ENCODE peak calls at places on chromosomes 12 and 14, in eight cellular contexts. One of them, this sample, is unnamed.

GRCh38 chr12:77842430-77842829 is 11.7 kb downstream of the NAV3 start:
- DNase-seq in left ventricle myocardium inferior: no peak
- DNase-seq in Right ventricle myocardium superior: no peak
- DNase-seq in stimulated activated CD8-positive, alpha-beta memory T cell treated with anti-CD3 and anti-CD28 coated beads, Interleukin-4, amount 100 ng/mL, for 48 hours: no peak
- DNase-seq in retinal pigment epithelial cell: no peak
- DNase-seq in NCI-H2081: no peak
- DNase-seq in stimulated activated CD4-positive, alpha-beta T cell treated with anti-CD3 and anti-CD28 coated beads, Interleukin-4, amount 100 ng/mL, for 48 hours: no peak
- DNase-seq in Calu3: no peak
- DNase-seq in this sample: no peak

GRCh38 chr14:58731465-58732330 is 93.9 kb downstream of the DACT1 start:
- DNase-seq in left ventricle myocardium inferior: no peak
- DNase-seq in stimulated activated CD8-positive, alpha-beta memory T cell treated with anti-CD3 and anti-CD28 coated beads, Interleukin-4, amount 100 ng/mL, for 48 hours: no peak
- DNase-seq in stimulated activated CD4-positive, alpha-beta T cell treated with anti-CD3 and anti-CD28 coated beads, Interleukin-4, amount 100 ng/mL, for 48 hours: no peak
- DNase-seq in NCI-H2081: no peak
- DNase-seq in Right ventricle myocardium superior: no peak
- DNase-seq in retinal pigment epithelial cell: peak; percentile 96
- DNase-seq in Calu3: peak; percentile 9
- DNase-seq in this sample: no peak

GRCh38 chr14:52553671-52554575 is 1.3 kb downstream of the GPR137C start:
- DNase-seq in Right ventricle myocardium superior: peak; percentile 93
- DNase-seq in retinal pigment epithelial cell: peak; percentile 79
- DNase-seq in left ventricle myocardium inferior: peak; percentile 85
- DNase-seq in NCI-H2081: peak; percentile 87
- DNase-seq in stimulated activated CD4-positive, alpha-beta T cell treated with anti-CD3 and anti-CD28 coated beads, Interleukin-4, amount 100 ng/mL, for 48 hours: peak; percentile 71
- DNase-seq in stimulated activated CD8-positive, alpha-beta memory T cell treated with anti-CD3 and anti-CD28 coated beads, Interleukin-4, amount 100 ng/mL, for 48 hours: peak; percentile 83
- DNase-seq in Calu3: peak; percentile 79
- DNase-seq in this sample: peak; percentile 92

GRCh38 chr14:87171161-87171560 is 821.8 kb downstream of the GALC start:
- DNase-seq in stimulated activated CD4-positive, alpha-beta T cell treated with anti-CD3 and anti-CD28 coated beads, Interleukin-4, amount 100 ng/mL, for 48 hours: no peak
- DNase-seq in retinal pigment epithelial cell: peak; percentile 62
- DNase-seq in NCI-H2081: no peak
- DNase-seq in stimulated activated CD8-positive, alpha-beta memory T cell treated with anti-CD3 and anti-CD28 coated beads, Interleukin-4, amount 100 ng/mL, for 48 hours: no peak
- DNase-seq in left ventricle myocardium inferior: no peak
- DNase-seq in Right ventricle myocardium superior: no peak
- DNase-seq in Calu3: no peak
- DNase-seq in this sample: no peak

GRCh38 chr14:55071051-55071450 is 19.6 kb downstream of the MAPK1IP1L start:
- DNase-seq in stimulated activated CD8-positive, alpha-beta memory T cell treated with anti-CD3 and anti-CD28 coated beads, Interleukin-4, amount 100 ng/mL, for 48 hours: no peak
- DNase-seq in retinal pigment epithelial cell: no peak
- DNase-seq in stimulated activated CD4-positive, alpha-beta T cell treated with anti-CD3 and anti-CD28 coated beads, Interleukin-4, amount 100 ng/mL, for 48 hours: no peak
- DNase-seq in Right ventricle myocardium superior: no peak
- DNase-seq in NCI-H2081: no peak
- DNase-seq in Calu3: no peak
- DNase-seq in left ventricle myocardium inferior: no peak
- DNase-seq in this sample: no peak

GRCh38 chr12:57727758-57728395 is 10.7 kb downstream of the AGAP2 start:
- DNase-seq in left ventricle myocardium inferior: no peak
- DNase-seq in stimulated activated CD8-positive, alpha-beta memory T cell treated with anti-CD3 and anti-CD28 coated beads, Interleukin-4, amount 100 ng/mL, for 48 hours: peak; percentile 16
- DNase-seq in NCI-H2081: no peak
- DNase-seq in stimulated activated CD4-positive, alpha-beta T cell treated with anti-CD3 and anti-CD28 coated beads, Interleukin-4, amount 100 ng/mL, for 48 hours: no peak
- DNase-seq in retinal pigment epithelial cell: no peak
- DNase-seq in Right ventricle myocardium superior: peak; percentile 42
- DNase-seq in Calu3: no peak
- DNase-seq in this sample: no peak

GRCh38 chr12:113478351-113479011 is 6.8 kb upstream of the LHX5 start:
- DNase-seq in stimulated activated CD8-positive, alpha-beta memory T cell treated with anti-CD3 and anti-CD28 coated beads, Interleukin-4, amount 100 ng/mL, for 48 hours: no peak
- DNase-seq in Right ventricle myocardium superior: no peak
- DNase-seq in NCI-H2081: no peak
- DNase-seq in retinal pigment epithelial cell: no peak
- DNase-seq in Calu3: no peak
- DNase-seq in stimulated activated CD4-positive, alpha-beta T cell treated with anti-CD3 and anti-CD28 coated beads, Interleukin-4, amount 100 ng/mL, for 48 hours: no peak
- DNase-seq in left ventricle myocardium inferior: no peak
- DNase-seq in this sample: no peak

GRCh38 chr12:4440187-4440941 is 5.3 kb downstream of the FGF6 start:
- DNase-seq in NCI-H2081: no peak
- DNase-seq in Calu3: no peak
- DNase-seq in left ventricle myocardium inferior: no peak
- DNase-seq in stimulated activated CD8-positive, alpha-beta memory T cell treated with anti-CD3 and anti-CD28 coated beads, Interleukin-4, amount 100 ng/mL, for 48 hours: no peak
- DNase-seq in retinal pigment epithelial cell: no peak
- DNase-seq in stimulated activated CD4-positive, alpha-beta T cell treated with anti-CD3 and anti-CD28 coated beads, Interleukin-4, amount 100 ng/mL, for 48 hours: no peak
- DNase-seq in Right ventricle myocardium superior: no peak
- DNase-seq in this sample: no peak

GRCh38 chr12:122646568-122647220 is 56.5 kb downstream of the HCAR2 start:
- DNase-seq in left ventricle myocardium inferior: no peak
- DNase-seq in Calu3: no peak
- DNase-seq in NCI-H2081: no peak
- DNase-seq in stimulated activated CD8-positive, alpha-beta memory T cell treated with anti-CD3 and anti-CD28 coated beads, Interleukin-4, amount 100 ng/mL, for 48 hours: peak; percentile 69
- DNase-seq in retinal pigment epithelial cell: no peak
- DNase-seq in stimulated activated CD4-positive, alpha-beta T cell treated with anti-CD3 and anti-CD28 coated beads, Interleukin-4, amount 100 ng/mL, for 48 hours: peak; percentile 55
- DNase-seq in Right ventricle myocardium superior: no peak
- DNase-seq in this sample: no peak

GRCh38 chr12:30420561-30420960 is 275.1 kb downstream of the IPO8 start:
- DNase-seq in Right ventricle myocardium superior: no peak
- DNase-seq in left ventricle myocardium inferior: no peak
- DNase-seq in stimulated activated CD8-positive, alpha-beta memory T cell treated with anti-CD3 and anti-CD28 coated beads, Interleukin-4, amount 100 ng/mL, for 48 hours: no peak
- DNase-seq in stimulated activated CD4-positive, alpha-beta T cell treated with anti-CD3 and anti-CD28 coated beads, Interleukin-4, amount 100 ng/mL, for 48 hours: no peak
- DNase-seq in NCI-H2081: no peak
- DNase-seq in retinal pigment epithelial cell: no peak
- DNase-seq in Calu3: no peak
- DNase-seq in this sample: no peak

GRCh38 chr12:51520576-51521325 is 70.3 kb upstream of the SCN8A start:
- DNase-seq in retinal pigment epithelial cell: no peak
- DNase-seq in left ventricle myocardium inferior: no peak
- DNase-seq in stimulated activated CD8-positive, alpha-beta memory T cell treated with anti-CD3 and anti-CD28 coated beads, Interleukin-4, amount 100 ng/mL, for 48 hours: no peak
- DNase-seq in Right ventricle myocardium superior: no peak
- DNase-seq in NCI-H2081: no peak
- DNase-seq in stimulated activated CD4-positive, alpha-beta T cell treated with anti-CD3 and anti-CD28 coated beads, Interleukin-4, amount 100 ng/mL, for 48 hours: no peak
- DNase-seq in Calu3: no peak
- DNase-seq in this sample: no peak

GRCh38 chr14:57957441-57957840 is 91.5 kb upstream of the SLC35F4 start:
- DNase-seq in Calu3: no peak
- DNase-seq in left ventricle myocardium inferior: no peak
- DNase-seq in retinal pigment epithelial cell: no peak
- DNase-seq in NCI-H2081: no peak
- DNase-seq in stimulated activated CD8-positive, alpha-beta memory T cell treated with anti-CD3 and anti-CD28 coated beads, Interleukin-4, amount 100 ng/mL, for 48 hours: no peak
- DNase-seq in Right ventricle myocardium superior: no peak
- DNase-seq in stimulated activated CD4-positive, alpha-beta T cell treated with anti-CD3 and anti-CD28 coated beads, Interleukin-4, amount 100 ng/mL, for 48 hours: no peak
- DNase-seq in this sample: no peak

GRCh38 chr12:100871335-100871734 is 76.8 kb downstream of the ANO4 start:
- DNase-seq in stimulated activated CD4-positive, alpha-beta T cell treated with anti-CD3 and anti-CD28 coated beads, Interleukin-4, amount 100 ng/mL, for 48 hours: no peak
- DNase-seq in Calu3: no peak
- DNase-seq in NCI-H2081: no peak
- DNase-seq in left ventricle myocardium inferior: no peak
- DNase-seq in Right ventricle myocardium superior: no peak
- DNase-seq in retinal pigment epithelial cell: no peak
- DNase-seq in stimulated activated CD8-positive, alpha-beta memory T cell treated with anti-CD3 and anti-CD28 coated beads, Interleukin-4, amount 100 ng/mL, for 48 hours: no peak
- DNase-seq in this sample: no peak

GRCh38 chr12:25524381-25524780 is 28.7 kb downstream of the LMNTD1 start:
- DNase-seq in Right ventricle myocardium superior: no peak
- DNase-seq in Calu3: no peak
- DNase-seq in stimulated activated CD4-positive, alpha-beta T cell treated with anti-CD3 and anti-CD28 coated beads, Interleukin-4, amount 100 ng/mL, for 48 hours: no peak
- DNase-seq in NCI-H2081: no peak
- DNase-seq in left ventricle myocardium inferior: no peak
- DNase-seq in retinal pigment epithelial cell: no peak
- DNase-seq in stimulated activated CD8-positive, alpha-beta memory T cell treated with anti-CD3 and anti-CD28 coated beads, Interleukin-4, amount 100 ng/mL, for 48 hours: no peak
- DNase-seq in this sample: no peak

GRCh38 chr12:120584343-120585149 is 3.3 kb upstream of the POP5 start:
- DNase-seq in stimulated activated CD8-positive, alpha-beta memory T cell treated with anti-CD3 and anti-CD28 coated beads, Interleukin-4, amount 100 ng/mL, for 48 hours: peak; percentile 66
- DNase-seq in retinal pigment epithelial cell: no peak
- DNase-seq in left ventricle myocardium inferior: peak; percentile 45
- DNase-seq in Right ventricle myocardium superior: peak; percentile 76
- DNase-seq in stimulated activated CD4-positive, alpha-beta T cell treated with anti-CD3 and anti-CD28 coated beads, Interleukin-4, amount 100 ng/mL, for 48 hours: peak; percentile 47
- DNase-seq in Calu3: peak; percentile 74
- DNase-seq in NCI-H2081: peak; percentile 38
- DNase-seq in this sample: peak; percentile 48

GRCh38 chr12:65607271-65607880 is 216.9 kb upstream of the HMGA2 start:
- DNase-seq in left ventricle myocardium inferior: no peak
- DNase-seq in stimulated activated CD4-positive, alpha-beta T cell treated with anti-CD3 and anti-CD28 coated beads, Interleukin-4, amount 100 ng/mL, for 48 hours: no peak
- DNase-seq in stimulated activated CD8-positive, alpha-beta memory T cell treated with anti-CD3 and anti-CD28 coated beads, Interleukin-4, amount 100 ng/mL, for 48 hours: no peak
- DNase-seq in Right ventricle myocardium superior: no peak
- DNase-seq in Calu3: peak; percentile 29
- DNase-seq in retinal pigment epithelial cell: no peak
- DNase-seq in NCI-H2081: no peak
- DNase-seq in this sample: no peak